ENCODE peak calls at places on chromosomes 16 and 17, in seven cellular contexts. U is AG10803; F is COR-L47; X is Caki2; D is pons; Q is stimulated activated CD8-positive, alpha-beta memory T cell treated with anti-CD3 and anti-CD28 coated beads, Interleukin-4, amount 100 ng/mL, for 4 hours; B is activated T-cell treated with anti-CD3 and anti-CD28 coated beads, Interleukin-2, amount 50 U/mL, for 4 hours. T is an unnamed sample.

GRCh38 chr17:41613277-41614082 is 913 bp upstream of the KRT16 start:
- DNase-seq in U (no peak), F (no peak), X (no peak), D (no peak), Q (no peak), B (no peak), T (no peak)

GRCh38 chr16:88065747-88066142 is 114.5 kb downstream of the BANP start:
- DNase-seq in U (no peak), F (no peak), X (no peak), D (no peak), Q (no peak), B (no peak), T (no peak)

GRCh38 chr17:76676629-76677028 is 33.1 kb upstream of the ST6GALNAC1 start:
- DNase-seq in U (no peak), F (no peak), X (no peak), D (no peak), Q (no peak), B (no peak), T (no peak)

GRCh38 chr16:5018791-5019190 is 14.9 kb downstream of the NAGPA start:
- DNase-seq in U (no peak), F (no peak), X (no peak), D (peak; percentile 93), Q (no peak), B (no peak), T (no peak)

GRCh38 chr16:6274366-6274765 is 1058.3 kb upstream of the RBFOX1 start:
- DNase-seq in U (no peak), F (no peak), X (no peak), D (no peak), Q (no peak), B (no peak), T (no peak)

GRCh38 chr16:1052791-1053521 is 19.6 kb upstream of the SSTR5 start:
- DNase-seq in U (no peak), F (no peak), X (no peak), D (no peak), Q (no peak), B (no peak), T (no peak)

GRCh38 chr16:87582221-87582965 is 19.9 kb upstream of the JPH3 start:
- DNase-seq in U (peak; percentile 82), F (no peak), X (no peak), D (no peak), Q (no peak), B (no peak), T (no peak)

GRCh38 chr17:72479113-72479512 is 358.3 kb downstream of the SOX9 start:
- DNase-seq in U (no peak), F (peak; percentile 51), X (no peak), D (no peak), Q (no peak), B (no peak), T (no peak)

GRCh38 chr17:77572065-77572601 is 386.4 kb upstream of the TNRC6C start:
- DNase-seq in U (no peak), F (no peak), X (no peak), D (no peak), Q (no peak), B (no peak), T (no peak)

GRCh38 chr16:30927789-30928378 is 4.5 kb downstream of the FBXL19 start:
- DNase-seq in U (peak; percentile 22), F (peak; percentile 96), X (peak; percentile 66), D (peak; percentile 77), Q (no peak), B (no peak), T (peak; percentile 52)

GRCh38 chr16:83473109-83473508 is 334.7 kb upstream of the HSBP1 start:
- DNase-seq in U (peak; percentile 89), F (no peak), X (no peak), D (no peak), Q (no peak), B (no peak), T (no peak)

GRCh38 chr17:79624658-79625478 is 14.0 kb upstream of the RBFOX3 start:
- DNase-seq in U (no peak), F (no peak), X (no peak), D (no peak), Q (no peak), B (peak; percentile 1), T (no peak)

GRCh38 chr17:70208080-70208794 is 38.9 kb downstream of the KCNJ2 start:
- DNase-seq in U (no peak), F (no peak), X (no peak), D (no peak), Q (no peak), B (no peak), T (no peak)

GRCh38 chr16:49649013-49649785 is 206.7 kb downstream of the ZNF423 start:
- DNase-seq in U (no peak), F (no peak), X (no peak), D (no peak), Q (no peak), B (no peak), T (no peak)

GRCh38 chr16:30948956-30949654 is at the start of gene ORAI3:
- DNase-seq in U (peak; percentile 51), F (no peak), X (peak; percentile 79), D (peak; percentile 61), Q (no peak), B (peak; percentile 23), T (no peak)

GRCh38 chr17:66522591-66523272 is 220.3 kb downstream of the PRKCA start:
- DNase-seq in U (no peak), F (no peak), X (no peak), D (no peak), Q (no peak), B (no peak), T (no peak)

GRCh38 chr17:74118504-74118903 is 85.0 kb upstream of the RPL38 start:
- DNase-seq in U (no peak), F (no peak), X (no peak), D (no peak), Q (no peak), B (no peak), T (no peak)

GRCh38 chr17:63773272-63774140 is at the start of gene CCDC47:
- DNase-seq in U (peak; percentile 99), F (peak; percentile 99), X (peak; percentile 100), D (peak; percentile 100), Q (peak; percentile 93), B (peak; percentile 97), T (peak; percentile 95)

GRCh38 chr17:72077326-72077960 is 43.4 kb upstream of the SOX9 start:
- DNase-seq in U (no peak), F (no peak), X (no peak), D (no peak), Q (no peak), B (no peak), T (no peak)

GRCh38 chr17:82406131-82406671 is 11.9 kb upstream of the HEXD start:
- DNase-seq in U (no peak), F (no peak), X (no peak), D (no peak), Q (no peak), B (no peak), T (no peak)

T was measured in SK-N-MC.